ENCODE peak calls at places on chromosomes 4 and X, in five cellular contexts. Q is IMR-90, C is Karpas-422, V is OCI-LY7, S is endodermal cell. F is an unnamed sample.

GRCh38 chr4:89069481-89069880 is 12.5 kb upstream of the FAM13A start:
- DNase-seq in Q (no peak), C (no peak), V (no peak), S (no peak), F (no peak)

GRCh38 chr4:29066856-29067255 is 1653.3 kb upstream of the PCDH7 start:
- DNase-seq in Q (peak; percentile 34), C (no peak), V (no peak), S (no peak), F (no peak)

GRCh38 chr4:150211821-150212445 is 133.7 kb downstream of the DCLK2 start:
- DNase-seq in Q (no peak), C (no peak), V (no peak), S (no peak), F (no peak)

GRCh38 chr4:119525005-119525749 is 103.4 kb downstream of the PDE5A start:
- DNase-seq in Q (peak; percentile 91), C (no peak), V (no peak), S (no peak), F (no peak)

GRCh38 chr4:88177981-88178632 is 19.7 kb upstream of the ABCG2 start:
- DNase-seq in Q (peak; percentile 85), C (no peak), V (no peak), S (peak; percentile 94), F (no peak)

GRCh38 chrX:75547783-75548182 is 24.9 kb upstream of the ZDHHC15 start:
- DNase-seq in Q (no peak), C (no peak), V (no peak), S (no peak), F (peak; percentile 52)

GRCh38 chr4:4430492-4431195 is 43.7 kb downstream of the NSG1 start:
- DNase-seq in Q (peak; percentile 92), C (peak; percentile 84), V (peak; percentile 86), S (peak; percentile 89), F (no peak)

GRCh38 chrX:79568309-79568708 is 201.2 kb upstream of the ITM2A start:
- DNase-seq in Q (no peak), C (no peak), V (no peak), S (no peak), F (no peak)

GRCh38 chr4:125486354-125486753 is 171.6 kb downstream of the FAT4 start:
- DNase-seq in Q (no peak), C (no peak), V (no peak), S (no peak), F (no peak)

GRCh38 chrX:152915541-152916241 is 17.8 kb downstream of the ZNF185 start:
- DNase-seq in Q (peak; percentile 79), C (peak; percentile 84), V (peak; percentile 31), S (peak; percentile 82), F (no peak)

GRCh38 chrX:150635952-150636351 is 57.2 kb upstream of the MTMR1 start:
- DNase-seq in Q (peak; percentile 84), C (no peak), V (no peak), S (no peak), F (no peak)

GRCh38 chrX:78452356-78452755 is 124.9 kb upstream of the CYSLTR1 start:
- DNase-seq in Q (no peak), C (no peak), V (no peak), S (no peak), F (no peak)

GRCh38 chr4:13584481-13584880 is 40.2 kb upstream of the NKX3-2 start:
- DNase-seq in Q (no peak), C (no peak), V (no peak), S (no peak), F (no peak)

DNA sequence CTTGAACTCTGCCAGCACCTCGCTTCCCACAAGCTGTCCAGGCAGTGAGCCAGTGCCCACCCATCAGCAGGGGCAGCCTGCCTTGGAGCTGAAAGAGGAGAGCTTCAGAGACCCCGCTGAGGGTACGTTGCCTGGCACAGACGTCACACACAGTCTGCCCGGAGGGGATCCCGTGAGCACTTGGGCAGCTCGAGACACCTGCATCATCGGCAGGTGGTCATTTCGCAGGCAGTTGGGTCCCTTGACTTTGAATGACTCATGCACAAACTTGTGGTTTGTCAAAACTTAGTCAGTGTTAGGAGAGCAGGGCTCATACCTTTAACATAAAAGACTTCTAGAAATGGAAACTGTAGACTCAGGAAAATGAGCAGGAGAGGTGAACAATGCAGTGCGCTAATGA is 9.9 kb downstream of the TACC3 start:
- DNase-seq in Q (peak; percentile 53), C (no peak), V (no peak), S (no peak), F (no peak)
- H3K36me3 ChIP-seq in Q (peaks cover 33% of the 10 kb centered on the region), C (peaks cover 89% of the 10 kb centered on the region), V (peaks cover 100% of the 10 kb centered on the region), S (peaks cover 91% of the 10 kb centered on the region), F (no peaks in the 10 kb centered on the region)

GRCh38 chrX:108366644-108367406 is 71.4 kb downstream of the COL4A6 start:
- DNase-seq in Q (no peak), C (no peak), V (no peak), S (no peak), F (no peak)
- H3K36me3 ChIP-seq in Q (no peaks in the 10 kb centered on the region), C (no peaks in the 10 kb centered on the region), V (no peaks in the 10 kb centered on the region), S (peaks cover 5% of the 10 kb centered on the region), F (no peaks in the 10 kb centered on the region)

GRCh38 chr4:1230971-1231636 is 17.8 kb downstream of the CTBP1 start:
- DNase-seq in Q (no peak), C (no peak), V (no peak), S (no peak), F (no peak)
- H3K36me3 ChIP-seq in Q (peaks cover 87% of the 10 kb centered on the region), C (no peaks in the 10 kb centered on the region), V (peaks cover 100% of the 10 kb centered on the region), S (peaks cover 68% of the 10 kb centered on the region), F (no peaks in the 10 kb centered on the region)

GRCh38 chr4:7878323-7878722 is 61.3 kb downstream of the AFAP1 start:
- DNase-seq in Q (no peak), C (no peak), V (no peak), S (peak; percentile 24), F (no peak)

GRCh38 chr4:7874838-7875237 is 64.8 kb downstream of the AFAP1 start:
- DNase-seq in Q (no peak), C (no peak), V (no peak), S (no peak), F (no peak)

GRCh38 chr4:7877131-7877530 is 62.5 kb downstream of the AFAP1 start:
- DNase-seq in Q (no peak), C (no peak), V (no peak), S (peak; percentile 23), F (no peak)

GRCh38 chr4:7873881-7874280 is 65.8 kb downstream of the AFAP1 start:
- DNase-seq in Q (peak; percentile 42), C (no peak), V (no peak), S (no peak), F (no peak)

DNA sequence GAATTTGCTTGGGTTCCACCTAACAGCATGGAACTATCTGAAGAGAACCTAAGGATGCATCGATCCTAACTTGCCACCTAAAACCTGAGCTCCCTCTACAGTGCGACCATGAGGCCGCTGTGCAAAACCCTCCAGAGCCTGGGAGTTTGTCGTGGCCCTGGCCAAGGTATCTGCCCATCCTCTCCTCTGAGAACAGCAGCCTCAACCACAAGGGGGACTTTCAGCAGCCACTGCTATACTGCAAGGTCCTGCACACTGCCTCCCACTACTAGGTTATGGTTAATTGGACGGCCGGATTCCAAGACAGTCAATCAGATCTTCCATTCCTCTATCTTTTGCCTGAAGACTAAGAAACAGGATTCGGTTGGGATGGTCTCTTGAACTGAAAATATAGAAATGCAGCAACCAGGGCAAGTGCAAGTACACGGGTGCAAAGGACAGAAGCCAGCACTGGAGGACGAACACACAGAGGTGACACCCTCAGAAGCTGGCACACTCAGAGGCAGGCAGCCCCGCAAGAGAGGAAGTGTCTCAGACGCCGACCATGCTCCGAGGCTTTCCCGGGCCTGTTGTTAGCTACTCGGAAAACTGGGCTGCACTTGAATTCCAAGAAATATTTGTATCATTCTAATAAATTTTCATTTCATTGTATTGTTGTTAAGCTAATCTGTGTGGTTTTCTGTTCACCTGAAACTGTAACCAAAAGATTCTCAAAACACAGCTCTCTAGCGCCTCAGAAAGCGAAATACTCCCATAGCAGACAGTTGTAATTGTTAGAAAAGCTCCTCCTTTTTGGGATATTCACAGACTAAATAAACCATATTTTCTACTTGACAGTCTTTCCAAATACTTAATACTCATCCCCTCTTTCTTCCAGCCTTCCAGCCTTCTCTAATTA is 63.3 kb downstream of the AFAP1 start:
- DNase-seq in Q (peak; percentile 73), C (no peak), V (no peak), S (peak; percentile 83), F (no peak)
- H3K36me3 ChIP-seq in Q (peaks cover 5% of the 10 kb centered on the region), C (no peaks in the 10 kb centered on the region), V (no peaks in the 10 kb centered on the region), S (peaks cover 6% of the 10 kb centered on the region), F (no peaks in the 10 kb centered on the region)

DNA sequence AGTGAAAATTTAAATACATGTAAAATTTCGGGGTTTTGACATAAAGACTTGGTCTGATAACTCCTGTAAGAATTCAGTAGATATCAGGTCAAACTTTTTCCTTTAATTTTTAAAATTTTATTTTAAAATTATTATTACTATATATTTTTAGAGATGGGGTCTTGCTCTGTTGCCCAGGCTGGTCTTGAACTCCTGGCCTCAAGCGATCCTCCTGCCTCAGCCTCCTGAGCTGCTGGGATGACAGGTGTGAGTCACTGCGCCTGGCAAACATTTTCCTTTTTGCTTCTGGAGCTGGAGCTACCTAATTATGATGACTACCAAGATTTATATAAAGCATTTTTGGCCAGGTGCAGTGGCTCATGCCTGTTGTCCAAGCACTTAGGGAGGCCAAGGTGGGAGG is 37.3 kb downstream of the KLHL15 start:
- DNase-seq in Q (no peak), C (no peak), V (no peak), S (no peak), F (no peak)
- H3K36me3 ChIP-seq in Q (peaks cover 8% of the 10 kb centered on the region), C (peaks cover 23% of the 10 kb centered on the region), V (peaks cover 85% of the 10 kb centered on the region), S (peaks cover 16% of the 10 kb centered on the region), F (no peaks in the 10 kb centered on the region)